ENCODE peak calls at places on chromosomes 7 and 10, in eight cellular contexts. One of them, this sample, is unnamed.

GRCh38 chr10:91883549-91884542 is 25.4 kb downstream of the FGFBP3 start:
- DNase-seq in spleen: no peak
- DNase-seq in neural progenitor cell: peak
- DNase-seq in endothelial cell: no peak
- DNase-seq in ovary: peak
- DNase-seq in MM.1S: no peak
- DNase-seq in BJ: no peak
- DNase-seq in H1: no peak
- DNase-seq in this sample: no peak

GRCh38 chr7:27863866-27864265 is 123.9 kb downstream of the TAX1BP1 start:
- DNase-seq in H1: no peak
- DNase-seq in ovary: no peak
- DNase-seq in BJ: no peak
- DNase-seq in spleen: no peak
- DNase-seq in endothelial cell: no peak
- DNase-seq in neural progenitor cell: peak
- DNase-seq in MM.1S: no peak
- DNase-seq in this sample: no peak

GRCh38 chr7:21352540-21353387 is 75.1 kb upstream of the SP4 start:
- DNase-seq in endothelial cell: no peak
- DNase-seq in MM.1S: peak
- DNase-seq in ovary: no peak
- DNase-seq in neural progenitor cell: no peak
- DNase-seq in BJ: no peak
- DNase-seq in H1: no peak
- DNase-seq in spleen: no peak
- DNase-seq in this sample: peak

GRCh38 chr7:82247814-82248433 is 195.7 kb downstream of the CACNA2D1 start:
- DNase-seq in neural progenitor cell: peak
- DNase-seq in endothelial cell: no peak
- DNase-seq in MM.1S: peak
- DNase-seq in H1: no peak
- DNase-seq in ovary: no peak
- DNase-seq in BJ: no peak
- DNase-seq in spleen: no peak
- DNase-seq in this sample: peak

GRCh38 chr7:1908823-1909420 is 238.8 kb downstream of the ELFN1 start:
- DNase-seq in spleen: no peak
- DNase-seq in MM.1S: no peak
- DNase-seq in endothelial cell: no peak
- DNase-seq in neural progenitor cell: no peak
- DNase-seq in H1: no peak
- DNase-seq in ovary: no peak
- DNase-seq in BJ: no peak
- DNase-seq in this sample: no peak

GRCh38 chr7:2931034-2931415 is 86.9 kb upstream of the GNA12 start:
- DNase-seq in spleen: peak
- DNase-seq in neural progenitor cell: no peak
- DNase-seq in H1: no peak
- DNase-seq in BJ: no peak
- DNase-seq in endothelial cell: no peak
- DNase-seq in ovary: no peak
- DNase-seq in MM.1S: no peak
- DNase-seq in this sample: no peak

GRCh38 chr7:94396044-94396443 is 1.3 kb downstream of the COL1A2 start:
- DNase-seq in ovary: no peak
- DNase-seq in MM.1S: no peak
- DNase-seq in H1: no peak
- DNase-seq in neural progenitor cell: peak
- DNase-seq in BJ: no peak
- DNase-seq in spleen: no peak
- DNase-seq in endothelial cell: no peak
- DNase-seq in this sample: no peak

GRCh38 chr7:126177779-126178178 is 1075.0 kb downstream of the GRM8 start:
- DNase-seq in H1: no peak
- DNase-seq in spleen: no peak
- DNase-seq in BJ: no peak
- DNase-seq in endothelial cell: no peak
- DNase-seq in neural progenitor cell: no peak
- DNase-seq in MM.1S: no peak
- DNase-seq in ovary: no peak
- DNase-seq in this sample: no peak

GRCh38 chr10:88851706-88852105 is at the start of gene ANKRD22:
- DNase-seq in MM.1S: no peak
- DNase-seq in ovary: no peak
- DNase-seq in endothelial cell: no peak
- DNase-seq in neural progenitor cell: no peak
- DNase-seq in BJ: no peak
- DNase-seq in H1: no peak
- DNase-seq in spleen: no peak
- DNase-seq in this sample: no peak

GRCh38 chr10:24272374-24272773 is 63.4 kb downstream of the KIAA1217 start:
- DNase-seq in H1: no peak
- DNase-seq in neural progenitor cell: no peak
- DNase-seq in endothelial cell: no peak
- DNase-seq in BJ: no peak
- DNase-seq in MM.1S: no peak
- DNase-seq in ovary: no peak
- DNase-seq in spleen: no peak
- DNase-seq in this sample: no peak

GRCh38 chr7:132777419-132777818 is 201.1 kb upstream of the PLXNA4 start:
- DNase-seq in endothelial cell: no peak
- DNase-seq in neural progenitor cell: no peak
- DNase-seq in BJ: no peak
- DNase-seq in spleen: no peak
- DNase-seq in H1: no peak
- DNase-seq in ovary: no peak
- DNase-seq in MM.1S: no peak
- DNase-seq in this sample: no peak

GRCh38 chr10:27223964-27224363 is 16.6 kb downstream of the ACBD5 start:
- DNase-seq in ovary: no peak
- DNase-seq in MM.1S: peak
- DNase-seq in endothelial cell: peak
- DNase-seq in neural progenitor cell: peak
- DNase-seq in H1: no peak
- DNase-seq in BJ: no peak
- DNase-seq in spleen: peak
- DNase-seq in this sample: no peak
- TF ChIP-seq CTCF in ovary: no peak
- TF ChIP-seq CTCF in MM.1S: peak
- TF ChIP-seq CTCF in endothelial cell: peak
- TF ChIP-seq CTCF in neural progenitor cell: peak
- TF ChIP-seq CTCF in H1: peak
- TF ChIP-seq CTCF in BJ: peak
- TF ChIP-seq CTCF in spleen: peak
- TF ChIP-seq CTCF in this sample: peak

GRCh38 chr7:90216080-90216674 is 4.6 kb downstream of the STEAP2 start:
- DNase-seq in BJ: no peak
- DNase-seq in spleen: no peak
- DNase-seq in H1: no peak
- DNase-seq in neural progenitor cell: no peak
- DNase-seq in MM.1S: no peak
- DNase-seq in ovary: no peak
- DNase-seq in endothelial cell: no peak
- DNase-seq in this sample: no peak
- TF ChIP-seq CTCF in BJ: no peak
- TF ChIP-seq CTCF in spleen: no peak
- TF ChIP-seq CTCF in H1: no peak
- TF ChIP-seq CTCF in neural progenitor cell: no peak
- TF ChIP-seq CTCF in MM.1S: no peak
- TF ChIP-seq CTCF in ovary: no peak
- TF ChIP-seq CTCF in endothelial cell: no peak
- TF ChIP-seq CTCF in this sample: no peak

DNA sequence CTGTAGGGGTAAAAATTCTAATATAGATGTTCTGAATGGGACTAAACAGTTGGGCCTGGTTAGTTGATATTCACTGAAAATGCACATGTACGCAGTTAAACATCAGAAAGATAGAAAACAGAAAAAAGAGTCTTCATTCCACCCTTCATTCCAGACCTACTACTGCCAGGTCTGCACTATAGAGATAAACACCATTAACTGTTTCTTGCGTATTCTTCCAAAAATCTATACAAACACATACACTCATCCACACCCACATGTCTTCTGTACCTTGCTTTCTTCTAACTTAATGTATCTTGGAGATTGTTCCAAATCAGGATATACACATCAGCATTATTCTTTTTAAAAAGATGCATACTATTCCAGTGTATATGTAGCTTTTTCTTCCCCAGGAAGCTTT is 13.9 kb upstream of the CLEC2L start:
- DNase-seq in H1: no peak
- DNase-seq in neural progenitor cell: no peak
- DNase-seq in endothelial cell: no peak
- DNase-seq in ovary: no peak
- DNase-seq in spleen: no peak
- DNase-seq in MM.1S: no peak
- DNase-seq in BJ: no peak
- DNase-seq in this sample: no peak
- TF ChIP-seq CTCF in H1: no peak
- TF ChIP-seq CTCF in neural progenitor cell: no peak
- TF ChIP-seq CTCF in endothelial cell: no peak
- TF ChIP-seq CTCF in ovary: no peak
- TF ChIP-seq CTCF in spleen: no peak
- TF ChIP-seq CTCF in MM.1S: no peak
- TF ChIP-seq CTCF in BJ: no peak
- TF ChIP-seq CTCF in this sample: no peak

GRCh38 chr7:320297-320696 is 30.3 kb downstream of the FOXL3 start:
- DNase-seq in BJ: no peak
- DNase-seq in ovary: no peak
- DNase-seq in H1: no peak
- DNase-seq in spleen: peak
- DNase-seq in MM.1S: no peak
- DNase-seq in neural progenitor cell: no peak
- DNase-seq in endothelial cell: no peak
- DNase-seq in this sample: no peak

GRCh38 chr7:324011-324410 is 34.0 kb downstream of the FOXL3 start:
- DNase-seq in spleen: peak
- DNase-seq in endothelial cell: no peak
- DNase-seq in H1: no peak
- DNase-seq in neural progenitor cell: no peak
- DNase-seq in ovary: no peak
- DNase-seq in BJ: no peak
- DNase-seq in MM.1S: no peak
- DNase-seq in this sample: no peak

GRCh38 chr7:323410-323809 is 33.4 kb downstream of the FOXL3 start:
- DNase-seq in endothelial cell: no peak
- DNase-seq in H1: no peak
- DNase-seq in ovary: no peak
- DNase-seq in spleen: peak
- DNase-seq in BJ: no peak
- DNase-seq in neural progenitor cell: no peak
- DNase-seq in MM.1S: no peak
- DNase-seq in this sample: no peak

GRCh38 chr7:322708-323111 is 32.7 kb downstream of the FOXL3 start:
- DNase-seq in BJ: no peak
- DNase-seq in H1: no peak
- DNase-seq in neural progenitor cell: no peak
- DNase-seq in spleen: no peak
- DNase-seq in MM.1S: no peak
- DNase-seq in endothelial cell: no peak
- DNase-seq in ovary: no peak
- DNase-seq in this sample: no peak

GRCh38 chr7:322111-322671 is 32.2 kb downstream of the FOXL3 start:
- DNase-seq in neural progenitor cell: peak
- DNase-seq in spleen: peak
- DNase-seq in H1: peak
- DNase-seq in BJ: no peak
- DNase-seq in ovary: peak
- DNase-seq in endothelial cell: peak
- DNase-seq in MM.1S: peak
- DNase-seq in this sample: peak
- TF ChIP-seq CTCF in neural progenitor cell: peak
- TF ChIP-seq CTCF in spleen: peak
- TF ChIP-seq CTCF in H1: peak
- TF ChIP-seq CTCF in BJ: peak
- TF ChIP-seq CTCF in ovary: peak
- TF ChIP-seq CTCF in endothelial cell: peak
- TF ChIP-seq CTCF in MM.1S: peak
- TF ChIP-seq CTCF in this sample: peak

DNA sequence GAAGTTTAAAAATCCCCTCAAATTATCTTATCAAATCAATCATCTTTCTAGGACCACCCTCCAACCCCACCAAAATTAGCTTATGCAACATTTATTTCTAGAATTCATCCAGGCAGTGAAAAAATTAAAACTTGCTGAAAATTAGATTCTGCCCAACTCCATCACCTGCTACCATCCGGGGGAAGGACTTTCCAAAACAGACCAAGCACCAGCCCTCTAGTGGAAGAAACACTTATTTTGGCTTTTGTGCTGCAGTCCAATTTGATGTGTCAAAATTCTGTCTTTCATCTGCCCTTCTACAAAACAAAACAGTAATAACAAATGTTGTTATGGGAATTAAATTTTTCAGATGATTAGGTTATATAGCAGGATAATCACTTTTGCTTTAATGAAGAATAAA is 35.1 kb downstream of the GCC1 start:
- DNase-seq in BJ: no peak
- DNase-seq in spleen: no peak
- DNase-seq in endothelial cell: no peak
- DNase-seq in neural progenitor cell: no peak
- DNase-seq in ovary: no peak
- DNase-seq in MM.1S: no peak
- DNase-seq in H1: no peak
- DNase-seq in this sample: no peak
- TF ChIP-seq CTCF in BJ: peak
- TF ChIP-seq CTCF in spleen: no peak
- TF ChIP-seq CTCF in endothelial cell: peak
- TF ChIP-seq CTCF in neural progenitor cell: peak
- TF ChIP-seq CTCF in ovary: no peak
- TF ChIP-seq CTCF in MM.1S: peak
- TF ChIP-seq CTCF in H1: peak
- TF ChIP-seq CTCF in this sample: no peak

DNA sequence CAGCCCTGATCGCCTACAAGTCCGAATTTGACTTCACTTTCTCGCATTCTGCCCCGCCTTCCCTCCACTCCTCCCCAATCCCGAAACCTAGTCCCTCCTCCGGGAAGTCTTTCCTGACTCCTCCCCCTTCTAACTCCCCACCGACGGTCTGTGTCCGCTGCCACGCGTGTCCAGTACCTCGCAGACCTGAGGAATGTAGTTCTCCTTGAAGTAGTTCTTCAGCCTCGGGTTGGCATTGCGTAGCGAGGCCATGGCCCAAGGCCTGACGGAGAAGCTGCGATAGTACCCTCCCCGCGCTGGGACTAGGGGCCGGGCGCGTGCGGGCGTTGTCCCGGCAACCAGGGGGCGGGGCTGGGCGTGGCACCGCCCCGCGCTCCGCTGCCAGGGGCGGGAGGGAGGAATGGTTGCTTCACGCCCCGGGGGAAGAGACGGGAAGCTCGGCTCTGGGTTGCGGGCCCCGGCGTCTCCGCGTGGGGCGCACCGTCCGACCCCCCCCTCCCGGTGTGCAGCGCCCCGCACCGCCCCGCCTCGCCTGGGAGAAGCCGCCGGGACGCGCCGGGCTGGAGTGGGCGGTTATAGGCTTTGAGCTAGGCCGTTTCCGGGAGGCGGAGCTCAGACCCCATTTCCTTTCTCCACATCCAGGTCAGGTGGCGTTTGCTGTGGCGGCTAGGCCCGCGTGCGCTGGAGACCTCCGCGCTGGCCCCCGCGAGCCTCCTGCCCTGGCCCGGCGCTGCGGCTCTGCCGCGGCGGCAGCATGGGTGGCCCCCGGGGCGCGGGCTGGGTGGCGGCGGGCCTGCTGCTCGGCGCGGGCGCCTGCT is at the start of the genes ARMC10 and FBXL13:
- DNase-seq in spleen: peak
- DNase-seq in endothelial cell: peak
- DNase-seq in MM.1S: peak
- DNase-seq in neural progenitor cell: peak
- DNase-seq in ovary: peak
- DNase-seq in BJ: peak
- DNase-seq in H1: peak
- DNase-seq in this sample: peak
- TF ChIP-seq CTCF in spleen: peak
- TF ChIP-seq CTCF in endothelial cell: peak
- TF ChIP-seq CTCF in MM.1S: no peak
- TF ChIP-seq CTCF in neural progenitor cell: peak
- TF ChIP-seq CTCF in ovary: peak
- TF ChIP-seq CTCF in BJ: peak
- TF ChIP-seq CTCF in H1: no peak
- TF ChIP-seq CTCF in this sample: no peak